ENCODE peak calls at places on chromosomes 4 and X, in four cellular contexts. L, Z, X and B are unnamed samples.

GRCh38 chr4:85825937-85826678 is 351.2 kb downstream of the ARHGAP24 start:
- DNase-seq in L (peak), Z (peak), X (peak), B (peak)

GRCh38 chr4:76354517-76355473 is 48.3 kb downstream of the STBD1 start:
- DNase-seq in L (no peak), Z (no peak), X (no peak), B (no peak)

GRCh38 chr4:26356067-26356466 is 35.3 kb downstream of the RBPJ start:
- DNase-seq in L (peak), Z (no peak), X (peak), B (peak)

GRCh38 chrX:84186603-84187358 is 1.2 kb downstream of the RPS6KA6 start:
- DNase-seq in L (no peak), Z (no peak), X (peak), B (no peak)

GRCh38 chr4:160319221-160319867 is 1216.5 kb downstream of the RAPGEF2 start:
- DNase-seq in L (no peak), Z (no peak), X (peak), B (no peak)

GRCh38 chr4:172962564-172963353 is 205.9 kb upstream of the GALNT7 start:
- DNase-seq in L (no peak), Z (peak), X (peak), B (no peak)

GRCh38 chr4:148955926-148956325 is 513.7 kb upstream of the NR3C2 start:
- DNase-seq in L (no peak), Z (no peak), X (peak), B (no peak)

GRCh38 chr4:1208970-1209704 is 36.8 kb upstream of the SPON2 start:
- DNase-seq in L (no peak), Z (no peak), X (peak), B (no peak)

GRCh38 chrX:18348047-18348446 is 6.4 kb downstream of the SCML2 start:
- DNase-seq in L (no peak), Z (no peak), X (peak), B (no peak)

GRCh38 chr4:26803462-26803861 is 57.2 kb upstream of the STIM2 start:
- DNase-seq in L (peak), Z (no peak), X (peak), B (no peak)

GRCh38 chr4:150257338-150257737 is 179.1 kb downstream of the DCLK2 start:
- DNase-seq in L (no peak), Z (no peak), X (no peak), B (no peak)

GRCh38 chr4:127509155-127509554 is 123.6 kb upstream of the INTU start:
- DNase-seq in L (no peak), Z (no peak), X (peak), B (no peak)

GRCh38 chrX:106467422-106467821 is 144.4 kb upstream of the RADX start:
- DNase-seq in L (no peak), Z (no peak), X (no peak), B (no peak)

GRCh38 chr4:124745988-124746801 is 33.7 kb upstream of the ANKRD50 start:
- DNase-seq in L (peak), Z (no peak), X (no peak), B (no peak)

GRCh38 chr4:149203256-149204001 is 612.2 kb downstream of the IQCM start:
- DNase-seq in L (peak), Z (no peak), X (peak), B (no peak)

GRCh38 chrX:71367396-71367795 is 1.2 kb downstream of the TAF1 start:
- DNase-seq in L (no peak), Z (no peak), X (peak), B (peak)

GRCh38 chr4:121243476-121243875 is 79.4 kb upstream of the TNIP3 start:
- DNase-seq in L (no peak), Z (no peak), X (peak), B (no peak)

GRCh38 chrX:16528620-16529019 is 121.3 kb upstream of the S100G start:
- DNase-seq in L (no peak), Z (no peak), X (no peak), B (no peak)

GRCh38 chr4:67106846-67107467 is 438.3 kb downstream of the CENPC start:
- DNase-seq in L (no peak), Z (no peak), X (no peak), B (no peak)

GRCh38 chrX:10169180-10169579 is 12.4 kb downstream of the CLCN4 start:
- DNase-seq in L (no peak), Z (no peak), X (no peak), B (no peak)

GRCh38 chrX:94058728-94059382 is 384.8 kb downstream of the FAM133A start:
- DNase-seq in L (peak), Z (no peak), X (no peak), B (no peak)

GRCh38 chr4:10872833-10873517 is 188.4 kb upstream of the CLNK start:
- DNase-seq in L (no peak), Z (no peak), X (peak), B (no peak)

GRCh38 chr4:83436680-83437079 is 18.9 kb downstream of the HELQ start:
- DNase-seq in L (no peak), Z (no peak), X (no peak), B (no peak)

GRCh38 chrX:52574416-52575275 is 57.8 kb upstream of the XAGE1B start:
- DNase-seq in L (peak), Z (peak), X (peak), B (peak)

GRCh38 chr4:68267433-68267944 is 22.0 kb upstream of the TMPRSS11B start:
- DNase-seq in L (no peak), Z (no peak), X (peak), B (no peak)

GRCh38 chrX:149453030-149453429 is 52.1 kb downstream of the IDS start:
- DNase-seq in L (no peak), Z (peak), X (peak), B (no peak)

GRCh38 chrX:115616943-115617563 is 56.1 kb downstream of the PLS3 start:
- DNase-seq in L (no peak), Z (peak), X (peak), B (peak)

GRCh38 chrX:37975421-37975820 is 30.9 kb upstream of the SYTL5 start:
- DNase-seq in L (no peak), Z (no peak), X (peak), B (no peak)

DNA sequence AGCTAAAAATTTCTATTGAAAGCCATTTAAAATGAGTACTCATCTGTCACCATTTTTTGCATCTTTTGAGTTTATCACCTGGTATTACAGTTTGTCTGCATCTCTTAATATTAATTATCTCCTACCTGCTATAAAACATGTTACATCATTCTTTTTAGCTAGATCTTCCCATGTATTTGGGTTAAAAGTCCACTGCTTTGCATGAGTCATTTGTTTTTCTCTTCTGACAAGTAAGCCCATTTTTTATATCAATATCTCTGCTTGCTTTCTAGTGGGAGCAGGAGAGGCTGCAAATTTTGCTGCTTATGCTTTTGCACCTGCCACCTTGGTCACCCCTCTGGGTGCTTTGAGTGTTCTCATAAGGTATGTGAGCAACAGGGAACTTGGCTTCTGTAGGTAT is 16.1 kb downstream of the NIPAL1 start:
- DNase-seq in L (no peak), Z (no peak), X (peak), B (no peak)
- H3K4me3 ChIP-seq in L (no peak), Z (no peak), X (no peak), B (no peak)

DNA sequence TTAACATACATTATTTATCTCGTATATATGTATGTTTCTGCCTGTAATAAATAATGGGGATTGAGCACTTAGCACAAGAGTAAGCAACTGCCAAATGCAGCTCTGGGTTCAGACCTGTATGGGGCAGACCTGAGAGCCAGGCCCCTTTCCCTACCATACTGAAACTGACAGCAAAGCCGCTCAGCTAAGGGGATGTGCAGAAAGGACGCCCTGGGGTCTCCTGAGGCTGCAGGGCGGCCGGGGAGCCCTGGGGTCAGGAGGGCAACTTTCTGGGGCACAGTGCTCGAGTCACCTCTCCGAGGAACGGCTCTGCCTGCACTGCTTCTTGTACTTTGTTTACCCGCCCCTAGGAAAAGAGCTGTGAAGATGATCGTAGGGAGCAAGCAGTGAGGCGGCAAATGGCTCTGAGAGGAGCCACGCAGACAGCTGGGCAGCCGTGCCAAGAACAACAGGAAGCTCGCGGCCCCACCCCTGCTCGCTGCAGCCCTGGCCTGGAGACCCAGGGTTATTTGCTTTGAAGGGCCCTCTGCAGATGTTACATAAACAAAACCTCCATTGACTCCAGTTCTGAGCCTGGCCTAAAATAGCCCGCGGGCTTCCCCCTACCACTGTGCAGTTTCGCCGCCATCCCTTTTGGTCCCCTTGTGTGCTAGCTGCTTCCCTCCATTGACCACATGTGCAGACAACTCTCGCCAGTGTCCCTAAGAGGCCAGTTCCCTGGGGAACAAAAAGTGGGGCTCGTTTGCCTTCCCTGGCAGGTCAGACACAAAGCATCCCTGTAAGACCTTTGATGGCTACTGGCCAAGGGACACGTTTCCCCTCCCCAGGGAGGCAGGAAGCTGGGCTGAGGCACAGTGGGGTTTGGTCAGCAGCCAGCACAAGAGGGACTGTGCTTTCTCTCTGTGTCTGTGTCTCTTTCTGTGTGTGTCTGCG is 111.3 kb upstream of the LNX1 start:
- DNase-seq in L (peak), Z (peak), X (peak), B (peak)
- H3K4me3 ChIP-seq in L (no peak), Z (peak), X (no peak), B (peak)

GRCh38 chr4:5050520-5050955 is 742 bp upstream of the STK32B start:
- DNase-seq in L (peak), Z (no peak), X (peak), B (peak)
- H3K4me3 ChIP-seq in L (peak), Z (peak), X (peak), B (no peak)

GRCh38 chrX:40082447-40083119 is 15.2 kb downstream of the BCOR start:
- DNase-seq in L (no peak), Z (no peak), X (no peak), B (no peak)

GRCh38 chrX:40083120-40083978 is 14.4 kb downstream of the BCOR start:
- DNase-seq in L (peak), Z (no peak), X (no peak), B (no peak)

GRCh38 chrX:40084471-40084870 is 13.3 kb downstream of the BCOR start:
- DNase-seq in L (no peak), Z (no peak), X (no peak), B (no peak)

GRCh38 chrX:40085086-40085551 is 12.6 kb downstream of the BCOR start:
- DNase-seq in L (no peak), Z (no peak), X (peak), B (no peak)

GRCh38 chrX:40083979-40084359 is 13.8 kb downstream of the BCOR start:
- DNase-seq in L (no peak), Z (no peak), X (no peak), B (no peak)
- H3K4me3 ChIP-seq in L (peak), Z (peak), X (no peak), B (no peak)

DNA sequence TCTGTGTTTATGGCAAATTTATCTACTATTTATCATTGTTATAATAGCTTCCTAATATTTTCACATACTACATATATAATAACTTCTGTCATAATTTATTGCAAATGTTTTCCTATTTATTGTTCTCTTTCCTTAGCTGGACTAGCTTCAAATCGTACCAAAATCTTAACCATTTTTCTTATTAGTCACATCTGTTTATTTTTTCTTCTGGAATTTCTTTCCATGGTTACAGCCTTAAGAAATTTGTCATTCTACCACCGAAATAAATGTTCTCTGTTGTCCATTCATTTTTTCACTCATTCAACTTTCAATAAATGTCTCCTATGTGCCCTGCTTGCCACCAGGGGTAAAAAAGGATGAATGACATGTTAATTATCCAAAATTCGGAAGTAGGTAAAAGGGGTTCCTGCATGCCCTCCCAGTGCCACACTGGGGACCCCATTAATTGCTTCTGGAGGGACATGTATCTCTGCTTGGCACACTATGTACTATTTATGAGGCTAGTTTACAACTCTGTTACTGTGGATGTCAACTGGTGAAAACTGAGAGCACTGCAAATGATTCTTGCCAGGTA is 182.1 kb downstream of the SH3KBP1 start:
- DNase-seq in L (no peak), Z (no peak), X (peak), B (no peak)
- H3K4me3 ChIP-seq in L (no peak), Z (no peak), X (no peak), B (no peak)